ENCODE peak calls at places on chromosomes 6 and 20, in seven cellular contexts. K, S, Z, B, M, I and N are unnamed samples.

GRCh38 chr6:44133003-44133931 is 5.9 kb downstream of the TMEM63B start:
- DNase-seq in M (no peak), I (peak; percentile 52), S (peak; percentile 61), Z (peak; percentile 87), K (peak; percentile 44), B (peak; percentile 43), N (peak; percentile 78)

GRCh38 chr6:2877960-2878359 is 25.1 kb downstream of the SERPINB9 start:
- DNase-seq in Z (no peak), K (no peak), B (no peak), S (peak; percentile 59), I (no peak), M (no peak), N (no peak)

GRCh38 chr6:24140572-24140971 is 14.6 kb downstream of the NRSN1 start:
- DNase-seq in M (no peak), B (peak; percentile 6), K (peak; percentile 58), S (no peak), Z (no peak), I (no peak), N (no peak)

GRCh38 chr6:56938634-56939294 is 16.1 kb upstream of the BEND6 start:
- DNase-seq in B (peak; percentile 7), S (peak; percentile 88), K (peak; percentile 38), Z (peak; percentile 73), M (no peak), I (no peak), N (peak; percentile 40)

GRCh38 chr6:146770965-146771735 is 172.4 kb downstream of the ADGB start:
- DNase-seq in K (peak; percentile 37), M (peak; percentile 88), S (no peak), I (peak; percentile 23), Z (peak; percentile 73), B (peak; percentile 43), N (peak; percentile 54)

GRCh38 chr20:57620274-57620990 is at the start of gene ZBP1:
- DNase-seq in S (no peak), K (no peak), M (peak; percentile 92), I (no peak), B (peak; percentile 34), Z (no peak), N (no peak)

GRCh38 chr20:51447097-51447764 is 95.3 kb downstream of the NFATC2 start:
- DNase-seq in M (peak; percentile 40), I (peak; percentile 85), S (peak; percentile 93), K (peak; percentile 81), B (peak; percentile 58), Z (peak; percentile 87), N (peak; percentile 63)

GRCh38 chr6:144149558-144149893 is 791 bp upstream of the STX11 start:
- DNase-seq in Z (no peak), I (no peak), S (no peak), K (no peak), M (no peak), B (no peak), N (no peak)

GRCh38 chr6:22113046-22113766 is 183.6 kb downstream of the PRL start:
- DNase-seq in M (no peak), Z (peak; percentile 91), K (peak; percentile 20), B (peak; percentile 16), S (peak; percentile 80), I (peak; percentile 79), N (peak; percentile 40)

GRCh38 chr6:93048381-93048780 is 371.0 kb downstream of the EPHA7 start:
- DNase-seq in S (no peak), Z (no peak), M (no peak), K (no peak), I (no peak), B (no peak), N (no peak)

GRCh38 chr20:14207591-14207990 is 129.8 kb downstream of the FLRT3 start:
- DNase-seq in B (no peak), Z (no peak), S (no peak), K (no peak), M (no peak), I (no peak), N (no peak)

GRCh38 chr6:98124176-98124575 is 710.2 kb upstream of the POU3F2 start:
- DNase-seq in Z (no peak), I (no peak), S (no peak), M (no peak), B (no peak), K (no peak), N (no peak)

GRCh38 chr20:19073584-19074198 is 138.8 kb upstream of the SLC24A3 start:
- DNase-seq in Z (no peak), B (no peak), S (no peak), I (no peak), K (no peak), M (no peak), N (no peak)

GRCh38 chr20:48975955-48976354 is 54.4 kb downstream of the ARFGEF2 start:
- DNase-seq in S (no peak), I (no peak), B (no peak), K (no peak), Z (peak; percentile 85), M (no peak), N (no peak)

GRCh38 chr6:24680582-24680981 is 13.7 kb downstream of the ACOT13 start:
- DNase-seq in M (no peak), B (no peak), K (no peak), S (no peak), Z (no peak), I (no peak), N (peak; percentile 31)

GRCh38 chr6:144149894-144150672 is at the start of gene STX11:
- DNase-seq in Z (peak; percentile 71), B (peak; percentile 56), I (peak; percentile 41), M (peak; percentile 95), S (no peak), K (peak; percentile 76), N (peak; percentile 77)

GRCh38 chr6:120112980-120113379 is 763.4 kb upstream of the MAN1A1 start:
- DNase-seq in K (no peak), I (no peak), M (no peak), S (no peak), Z (no peak), B (no peak), N (no peak)

GRCh38 chr6:45072673-45073072 is 255.5 kb upstream of the RUNX2 start:
- DNase-seq in Z (no peak), S (no peak), I (no peak), B (no peak), K (no peak), M (no peak), N (no peak)

GRCh38 chr6:41713650-41714291 is 21.6 kb downstream of the TFEB start:
- DNase-seq in K (peak; percentile 71), Z (no peak), S (no peak), B (peak; percentile 29), I (no peak), M (peak; percentile 79), N (no peak)

GRCh38 chr20:35511814-35512420 is 17.5 kb downstream of the C20orf173 start:
- DNase-seq in I (no peak), S (no peak), B (no peak), K (no peak), M (no peak), Z (no peak), N (no peak)

GRCh38 chr20:35506872-35507638 is 22.4 kb downstream of the C20orf173 start:
- DNase-seq in S (no peak), M (no peak), K (no peak), B (no peak), I (no peak), Z (no peak), N (no peak)

GRCh38 chr20:35506179-35506578 is 23.3 kb downstream of the C20orf173 start:
- DNase-seq in Z (no peak), M (no peak), S (no peak), B (no peak), I (no peak), K (no peak), N (no peak)

GRCh38 chr20:35510946-35511735 is 18.3 kb downstream of the C20orf173 start:
- DNase-seq in K (no peak), S (no peak), I (no peak), B (no peak), Z (no peak), M (no peak), N (no peak)

GRCh38 chr20:35508493-35509218 is 20.8 kb downstream of the C20orf173 start:
- DNase-seq in B (no peak), I (no peak), Z (no peak), M (no peak), K (no peak), S (no peak), N (no peak)
- H3K36me3 ChIP-seq in B (peaks cover 12% of the 10 kb centered on the region), I (no peaks in the 10 kb centered on the region), Z (no peaks in the 10 kb centered on the region), M (peaks cover 100% of the 10 kb centered on the region), K (peaks cover 8% of the 10 kb centered on the region), S (no peaks in the 10 kb centered on the region), N (peaks cover 42% of the 10 kb centered on the region)

DNA sequence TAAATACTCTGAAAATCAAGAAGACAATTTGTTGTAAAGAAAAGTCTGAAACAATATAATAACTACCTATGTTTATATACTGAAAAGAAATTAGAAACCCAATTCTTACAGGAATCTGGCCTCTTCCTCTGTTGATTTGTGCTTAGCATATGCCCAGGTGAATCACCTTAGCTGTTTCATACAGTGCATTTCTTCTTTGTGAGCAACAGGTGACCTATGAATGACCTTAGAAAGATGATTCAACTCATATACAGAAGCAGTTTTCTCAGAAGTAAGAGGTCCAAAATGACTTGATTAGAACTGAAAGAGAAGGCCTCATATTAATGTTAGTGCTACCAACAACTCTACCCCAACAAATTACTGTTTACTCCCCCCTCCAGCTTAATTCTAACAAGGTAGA is 419.5 kb upstream of the ID4 start:
- DNase-seq in M (no peak), B (no peak), I (no peak), S (peak; percentile 93), Z (no peak), K (no peak), N (no peak)
- H3K9me3 ChIP-seq in M (peaks cover 35% of the 10 kb centered on the region), B (no peaks in the 10 kb centered on the region), I (no peaks in the 10 kb centered on the region), S (peaks cover 22% of the 10 kb centered on the region), Z (no peaks in the 10 kb centered on the region), K (peaks cover 9% of the 10 kb centered on the region), N (no peaks in the 10 kb centered on the region)

GRCh38 chr20:43636429-43636828 is 30.5 kb upstream of the MYBL2 start:
- DNase-seq in K (no peak), S (no peak), Z (no peak), B (no peak), M (no peak), I (no peak), N (no peak)
- H3K36me3 ChIP-seq in K (peaks cover 9% of the 10 kb centered on the region), S (peaks cover 14% of the 10 kb centered on the region), Z (no peaks in the 10 kb centered on the region), B (peaks cover 5% of the 10 kb centered on the region), M (peaks cover 94% of the 10 kb centered on the region), I (no peaks in the 10 kb centered on the region), N (peaks cover 26% of the 10 kb centered on the region)

DNA sequence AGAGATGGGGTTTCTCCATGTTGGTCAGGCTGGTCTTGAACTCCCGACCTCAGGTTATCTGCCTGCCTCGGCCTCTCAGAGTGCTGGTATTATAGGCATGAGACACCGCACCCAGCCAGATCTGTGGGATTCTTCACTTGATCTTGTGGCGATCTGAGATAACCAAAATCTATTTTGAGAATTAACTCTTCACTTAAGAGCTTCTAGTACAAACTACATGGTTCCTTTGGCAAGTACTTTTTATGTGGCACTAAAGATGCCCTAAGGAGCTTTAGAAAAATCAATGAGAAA is 37.8 kb upstream of the TFB1M start:
- DNase-seq in Z (no peak), M (no peak), I (no peak), S (no peak), K (no peak), B (no peak), N (no peak)
- H3K9me3 ChIP-seq in Z (no peaks in the 10 kb centered on the region), M (peaks cover 60% of the 10 kb centered on the region), I (no peaks in the 10 kb centered on the region), S (peaks cover 7% of the 10 kb centered on the region), K (peaks cover 21% of the 10 kb centered on the region), B (no peaks in the 10 kb centered on the region), N (peaks cover 10% of the 10 kb centered on the region)

DNA sequence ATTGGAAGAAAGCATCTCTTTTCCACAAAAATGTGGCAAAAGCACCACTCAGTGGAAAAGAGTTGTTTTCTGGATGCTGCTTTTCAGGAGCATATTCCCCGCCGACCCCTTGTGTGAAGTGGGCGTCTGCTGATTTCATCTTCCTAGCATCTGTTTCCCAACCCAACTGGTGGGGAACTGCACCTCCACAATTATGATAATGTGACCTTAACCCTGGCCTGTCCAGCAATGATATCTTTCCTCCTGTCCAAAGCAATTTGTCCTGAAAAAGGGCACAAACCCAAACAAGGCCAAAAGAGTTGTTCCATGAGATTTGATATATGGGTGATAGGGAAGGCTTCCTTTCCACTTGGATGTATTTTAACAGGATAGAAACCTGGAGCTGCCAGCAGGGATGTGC is 7.3 kb upstream of the SMIM8 start:
- DNase-seq in B (no peak), S (no peak), I (no peak), Z (no peak), K (no peak), M (no peak), N (no peak)
- H3K36me3 ChIP-seq in B (no peaks in the 10 kb centered on the region), S (no peaks in the 10 kb centered on the region), I (no peaks in the 10 kb centered on the region), Z (no peaks in the 10 kb centered on the region), K (no peaks in the 10 kb centered on the region), M (no peaks in the 10 kb centered on the region), N (no peaks in the 10 kb centered on the region)